ENCODE peak calls at places on chromosomes 1 and 21, in five cellular contexts. X is GM20000, K is nephron progenitor cell, O is psoas muscle, T is fibroblast of villous mesenchyme. N is an unnamed sample.

GRCh38 chr1:228902781-228903572 is 167.7 kb downstream of the RHOU start:
- DNase-seq in X (no peak), K (no peak), O (peak), T (peak), N (peak)

GRCh38 chr1:183544598-183545297 is 45.5 kb downstream of the NCF2 start:
- DNase-seq in X (no peak), K (no peak), O (no peak), T (no peak), N (no peak)

GRCh38 chr1:53321776-53322602 is 5.9 kb downstream of the LRP8 start:
- DNase-seq in X (no peak), K (no peak), O (peak), T (no peak), N (no peak)

GRCh38 chr1:1869459-1869858 is 21.4 kb downstream of the GNB1 start:
- DNase-seq in X (no peak), K (no peak), O (no peak), T (no peak), N (no peak)

GRCh38 chr1:160375788-160376524 is 9.1 kb downstream of the NHLH1 start:
- DNase-seq in X (peak), K (no peak), O (no peak), T (peak), N (no peak)

GRCh38 chr1:119554188-119554587 is 47.2 kb downstream of the HSD3B1 start:
- DNase-seq in X (no peak), K (no peak), O (no peak), T (peak), N (peak)

GRCh38 chr1:246428542-246429308 is 78.4 kb downstream of the SMYD3 start:
- DNase-seq in X (no peak), K (no peak), O (no peak), T (peak), N (peak)

GRCh38 chr1:176479920-176480319 is 16.9 kb downstream of the PAPPA2 start:
- DNase-seq in X (no peak), K (peak), O (no peak), T (no peak), N (no peak)

GRCh38 chr1:214364335-214364734 is 83.4 kb downstream of the SMYD2 start:
- DNase-seq in X (no peak), K (no peak), O (peak), T (no peak), N (peak)

GRCh38 chr1:7474786-7475502 is 296.2 kb upstream of the VAMP3 start:
- DNase-seq in X (no peak), K (no peak), O (no peak), T (no peak), N (no peak)

GRCh38 chr1:228149341-228150020 is at the start of gene GJC2:
- DNase-seq in X (no peak), K (peak), O (peak), T (peak), N (peak)

GRCh38 chr1:67307251-67308060 is at the start of gene IL12RB2:
- DNase-seq in X (peak), K (peak), O (peak), T (no peak), N (no peak)

GRCh38 chr1:163195728-163196448 is 6.8 kb downstream of the RGS5 start:
- DNase-seq in X (no peak), K (no peak), O (no peak), T (peak), N (peak)

GRCh38 chr1:154624756-154625643 is 17.0 kb upstream of the ADAR start:
- DNase-seq in X (no peak), K (no peak), O (no peak), T (peak), N (peak)

GRCh38 chr1:8218351-8219092 is 99.4 kb upstream of the SLC45A1 start:
- DNase-seq in X (no peak), K (no peak), O (no peak), T (peak), N (no peak)

GRCh38 chr1:9179450-9179849 is 50.5 kb upstream of the GPR157 start:
- DNase-seq in X (no peak), K (no peak), O (no peak), T (no peak), N (no peak)

GRCh38 chr21:27134513-27134912 is 167.6 kb upstream of the ADAMTS5 start:
- DNase-seq in X (no peak), K (no peak), O (no peak), T (peak), N (peak)

GRCh38 chr1:43147625-43148319 is 24.3 kb downstream of the EBNA1BP2 start:
- DNase-seq in X (peak), K (peak), O (peak), T (peak), N (peak)

GRCh38 chr1:1014896-1015681 is 1.8 kb downstream of the ISG15 start:
- DNase-seq in X (peak), K (no peak), O (no peak), T (no peak), N (no peak)

GRCh38 chr1:246800800-246801199 is 76.6 kb downstream of the SCCPDH start:
- DNase-seq in X (no peak), K (no peak), O (no peak), T (no peak), N (no peak)

GRCh38 chr1:202599669-202600431 is 110.4 kb downstream of the SYT2 start:
- DNase-seq in X (peak), K (peak), O (peak), T (peak), N (peak)

GRCh38 chr1:9086060-9086459 is 16.6 kb upstream of the SLC2A5 start:
- DNase-seq in X (no peak), K (no peak), O (no peak), T (peak), N (peak)

GRCh38 chr1:61828814-61829213 is 86.5 kb downstream of the PATJ start:
- DNase-seq in X (no peak), K (no peak), O (no peak), T (no peak), N (peak)

GRCh38 chr1:102434421-102434820 is 437.7 kb upstream of the OLFM3 start:
- DNase-seq in X (peak), K (peak), O (no peak), T (no peak), N (peak)

GRCh38 chr1:17561561-17561985 is 22.1 kb downstream of the ARHGEF10L start:
- DNase-seq in X (no peak), K (no peak), O (peak), T (no peak), N (peak)

GRCh38 chr1:94527447-94528031 is 14.0 kb downstream of the F3 start:
- DNase-seq in X (no peak), K (no peak), O (no peak), T (peak), N (no peak)

GRCh38 chr1:193905288-193906085 is 719.1 kb upstream of the B3GALT2 start:
- DNase-seq in X (no peak), K (no peak), O (no peak), T (no peak), N (peak)

GRCh38 chr1:208785629-208786028 is 541.4 kb upstream of the PLXNA2 start:
- DNase-seq in X (no peak), K (no peak), O (no peak), T (no peak), N (no peak)

GRCh38 chr1:29145739-29146437 is 22.2 kb upstream of the TMEM200B start:
- DNase-seq in X (no peak), K (no peak), O (no peak), T (peak), N (peak)

GRCh38 chr1:29519108-29519507 is 282.8 kb downstream of the PTPRU start:
- DNase-seq in X (no peak), K (no peak), O (no peak), T (no peak), N (no peak)

GRCh38 chr1:89580036-89580435 is 52.9 kb upstream of the LRRC8C start:
- DNase-seq in X (no peak), K (no peak), O (no peak), T (no peak), N (no peak)

GRCh38 chr1:18927082-18927653 is 24.8 kb upstream of the ALDH4A1 start:
- DNase-seq in X (peak), K (no peak), O (no peak), T (no peak), N (no peak)

GRCh38 chr1:241612533-241613505 is 27.4 kb downstream of the CHML start:
- DNase-seq in X (no peak), K (no peak), O (no peak), T (peak), N (peak)

GRCh38 chr1:101071470-101071886 is 45.9 kb upstream of the DPH5 start:
- DNase-seq in X (no peak), K (no peak), O (no peak), T (peak), N (peak)

GRCh38 chr1:209727286-209727685 is 22.6 kb downstream of the HSD11B1 start:
- DNase-seq in X (no peak), K (no peak), O (no peak), T (no peak), N (no peak)

GRCh38 chr1:221437924-221438323 is 304.0 kb downstream of the DUSP10 start:
- DNase-seq in X (no peak), K (no peak), O (no peak), T (peak), N (peak)

GRCh38 chr1:67853704-67854103 is 20.4 kb upstream of the GNG12 start:
- DNase-seq in X (peak), K (peak), O (peak), T (peak), N (peak)

GRCh38 chr1:200512191-200512590 is 102.4 kb upstream of the ZNF281 start:
- DNase-seq in X (no peak), K (no peak), O (no peak), T (no peak), N (peak)

GRCh38 chr1:222454782-222455181 is 93.1 kb downstream of the HHIPL2 start:
- DNase-seq in X (no peak), K (no peak), O (peak), T (no peak), N (no peak)

GRCh38 chr1:8284167-8284566 is 33.7 kb upstream of the SLC45A1 start:
- DNase-seq in X (no peak), K (no peak), O (no peak), T (peak), N (peak)

DNA sequence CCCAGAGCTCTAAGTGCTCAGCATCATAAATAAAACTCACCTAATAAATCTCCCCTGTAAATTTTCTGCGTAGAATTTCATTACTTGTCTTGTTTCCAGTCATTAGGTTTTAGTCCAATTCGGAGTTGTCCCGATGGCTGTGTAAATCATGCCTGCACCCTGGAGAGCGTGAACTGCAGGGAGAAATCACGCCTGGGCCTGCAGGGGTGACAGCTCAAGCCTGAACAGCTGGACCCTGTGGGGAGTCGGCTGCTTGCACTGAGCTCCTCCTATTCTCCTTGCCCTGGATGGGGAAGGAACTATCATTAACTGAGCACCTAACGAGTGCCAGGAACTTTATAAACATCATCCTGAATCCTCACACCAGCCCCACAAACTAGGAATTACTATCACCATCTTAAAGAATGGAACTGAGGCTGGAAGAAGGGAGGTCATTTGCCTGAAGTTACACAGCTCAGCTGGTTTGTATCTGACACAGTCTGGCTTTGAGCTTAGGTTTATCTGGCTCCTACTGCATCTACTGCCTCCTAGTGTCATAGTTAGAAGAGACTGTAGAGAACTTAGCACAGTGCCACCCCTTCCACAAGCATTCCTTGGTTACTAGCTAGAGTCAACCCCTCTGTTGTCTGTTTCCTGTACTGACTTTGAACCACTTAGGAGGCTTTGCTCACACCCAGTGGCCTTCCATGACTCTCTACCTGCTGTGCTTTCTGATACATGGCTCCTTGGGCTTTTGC is 25.1 kb upstream of the POU3F1 start:
- DNase-seq in X (peak), K (no peak), O (no peak), T (peak), N (peak)
- TF ChIP-seq CTCF in X (peak), K (no peak), O (peak), T (peak), N (peak)

DNA sequence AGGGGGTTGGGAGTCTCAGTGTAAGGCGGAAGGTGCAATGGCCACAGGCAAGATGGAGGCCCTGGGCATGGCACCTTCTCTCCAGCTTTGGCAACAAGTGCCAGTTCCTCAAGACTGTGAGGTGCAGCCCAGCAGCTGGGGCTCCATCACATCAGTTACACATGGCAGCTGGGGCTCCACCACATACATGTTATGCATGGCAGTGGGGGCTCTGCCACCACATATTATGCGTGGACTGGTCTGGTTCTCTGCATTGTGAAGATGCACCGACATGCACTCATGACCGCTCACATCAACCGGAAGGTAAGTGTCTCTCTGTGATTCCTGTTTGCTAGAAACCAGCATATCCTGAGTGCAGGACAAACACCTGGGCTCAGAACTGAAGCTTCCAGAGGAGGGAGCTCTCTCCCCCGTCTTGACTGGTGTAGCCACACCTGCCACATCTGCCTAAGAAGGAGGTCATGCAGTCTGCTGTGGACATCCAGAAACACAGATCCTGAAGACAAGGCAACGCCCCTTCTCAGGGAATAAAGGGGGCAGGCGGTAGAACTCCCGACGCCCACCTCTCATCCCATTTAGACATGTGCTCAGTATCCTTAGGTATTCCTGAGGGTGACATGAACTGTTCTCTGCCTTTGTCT is 104.1 kb upstream of the TMPRSS2 start:
- DNase-seq in X (peak), K (no peak), O (no peak), T (no peak), N (peak)
- TF ChIP-seq CTCF in X (no peak), K (no peak), O (no peak), T (no peak), N (peak)

DNA sequence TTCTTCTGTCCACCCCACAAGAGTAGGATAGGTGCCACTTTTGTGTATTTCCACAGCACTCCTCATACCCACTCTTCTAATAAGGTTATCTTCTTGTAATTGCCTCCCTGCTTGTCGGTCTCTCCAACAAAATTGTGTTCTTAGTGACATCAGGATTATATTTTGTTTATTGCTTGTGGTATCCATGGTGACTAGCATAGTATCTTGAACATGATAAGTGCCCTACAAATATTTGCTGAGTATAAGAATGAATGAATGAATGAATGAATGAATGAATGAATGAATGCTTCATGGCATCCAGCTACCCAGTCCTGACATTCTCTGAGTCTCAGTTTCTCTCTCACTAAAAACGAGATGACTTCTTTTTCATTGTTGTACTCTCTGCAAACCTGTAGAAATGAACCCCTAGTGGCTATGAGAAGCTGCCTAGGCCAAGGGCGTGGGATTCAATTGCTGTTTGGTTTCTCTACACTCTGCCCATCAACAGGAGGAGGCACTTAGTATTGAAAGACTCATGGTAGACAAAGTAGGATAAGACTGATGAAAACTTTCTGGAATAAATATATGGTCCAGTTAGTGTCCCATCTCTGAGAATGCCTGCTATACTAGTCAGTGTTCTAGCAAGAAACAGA is 121.0 kb downstream of the TMEM53 start:
- DNase-seq in X (no peak), K (no peak), O (no peak), T (no peak), N (no peak)
- TF ChIP-seq CTCF in X (no peak), K (no peak), O (no peak), T (no peak), N (no peak)

GRCh38 chr21:35753308-35753707 is 307.0 kb downstream of the SETD4 start:
- DNase-seq in X (no peak), K (no peak), O (no peak), T (no peak), N (no peak)
- TF ChIP-seq CTCF in X (no peak), K (no peak), O (no peak), T (no peak), N (no peak)

GRCh38 chr1:116038679-116039078 is 62.4 kb downstream of the SLC22A15 start:
- DNase-seq in X (no peak), K (no peak), O (no peak), T (no peak), N (no peak)

GRCh38 chr1:116033322-116033721 is 57.0 kb downstream of the SLC22A15 start:
- DNase-seq in X (no peak), K (no peak), O (no peak), T (no peak), N (no peak)

GRCh38 chr1:116031299-116031698 is 55.0 kb downstream of the SLC22A15 start:
- DNase-seq in X (no peak), K (no peak), O (no peak), T (no peak), N (no peak)

DNA sequence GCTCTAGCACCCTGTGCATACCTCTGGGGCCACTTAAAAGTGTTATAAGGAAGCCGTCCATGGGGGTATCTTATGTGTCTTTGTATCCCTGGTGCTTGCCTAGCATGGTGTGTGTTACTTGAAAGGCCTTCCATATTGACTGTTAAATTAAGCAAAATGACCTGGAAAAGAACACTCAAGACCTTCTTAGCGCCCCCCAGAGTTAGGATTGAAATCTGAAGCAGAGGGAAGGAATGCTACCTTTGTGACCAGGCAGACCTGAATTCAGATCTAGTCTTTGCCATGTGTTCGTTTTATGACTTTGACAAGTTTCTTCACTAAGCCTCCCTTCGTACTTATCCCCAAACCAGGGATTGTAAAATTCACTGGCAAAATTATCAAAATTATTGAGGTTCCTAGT is 59.9 kb downstream of the SLC22A15 start:
- DNase-seq in X (no peak), K (no peak), O (no peak), T (no peak), N (no peak)
- TF ChIP-seq CTCF in X (no peak), K (no peak), O (no peak), T (no peak), N (no peak)

GRCh38 chr1:204568576-204569206 is 52.5 kb downstream of the MDM4 start:
- DNase-seq in X (no peak), K (no peak), O (no peak), T (no peak), N (no peak)
- TF ChIP-seq CTCF in X (no peak), K (no peak), O (no peak), T (no peak), N (no peak)

GRCh38 chr21:44761011-44761729 is 40.5 kb downstream of the UBE2G2 start:
- DNase-seq in X (no peak), K (peak), O (no peak), T (no peak), N (no peak)
- TF ChIP-seq CTCF in X (no peak), K (peak), O (no peak), T (peak), N (peak)

DNA sequence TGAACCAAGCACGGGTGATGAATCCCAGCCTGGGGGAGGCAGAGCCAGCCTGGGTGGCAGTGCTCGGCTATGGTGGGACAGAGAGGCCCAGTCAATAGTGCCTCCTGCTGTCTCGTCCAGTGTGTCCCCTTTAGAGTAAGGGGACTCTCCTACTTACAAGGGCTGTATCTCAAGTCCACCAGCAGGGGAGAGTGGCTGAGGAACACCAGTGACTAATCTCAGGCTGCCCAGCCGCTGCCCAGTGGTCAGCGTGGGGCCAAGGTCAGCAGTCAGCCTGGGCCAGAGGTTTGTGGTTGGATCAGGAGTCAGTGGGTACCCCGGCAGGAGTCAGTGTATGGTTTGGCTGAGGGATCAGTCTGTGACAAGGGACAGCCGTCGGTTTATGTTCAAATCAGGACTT is 109.2 kb upstream of the RUNX3 start:
- DNase-seq in X (no peak), K (no peak), O (peak), T (no peak), N (no peak)
- TF ChIP-seq CTCF in X (no peak), K (no peak), O (no peak), T (no peak), N (no peak)

N was measured in fibroblast of pulmonary artery.